ENCODE peak calls at places on chromosomes 3 and 15, in ten cellular contexts. X, J, K, B, I, H, L, T, V and Y are unnamed samples.

GRCh38 chr3:189685854-189686253 is 54.7 kb downstream of the TP63 start:
- DNase-seq in X (no peak), J (no peak), K (no peak), B (peak), I (no peak), H (no peak), L (no peak), T (no peak), V (no peak), Y (no peak)

GRCh38 chr3:196323723-196324122 is 5.7 kb upstream of the DYNLT2B start:
- DNase-seq in X (no peak), J (no peak), K (peak), B (peak), I (no peak), H (no peak), L (no peak), T (no peak), V (no peak), Y (peak)

GRCh38 chr3:64091501-64091900 is 68.2 kb upstream of the PSMD6 start:
- DNase-seq in X (no peak), J (no peak), K (no peak), B (no peak), I (no peak), H (no peak), L (no peak), T (no peak), V (no peak), Y (no peak)

GRCh38 chr3:11820540-11821041 is 26.1 kb downstream of the TAMM41 start:
- DNase-seq in X (no peak), J (no peak), K (no peak), B (peak), I (peak), H (no peak), L (no peak), T (no peak), V (no peak), Y (no peak)

GRCh38 chr3:177554900-177555759 is 357.8 kb upstream of the TBL1XR1 start:
- DNase-seq in X (peak), J (no peak), K (no peak), B (peak), I (no peak), H (no peak), L (peak), T (peak), V (no peak), Y (peak)

GRCh38 chr3:39727415-39727814 is 82.0 kb upstream of the MYRIP start:
- DNase-seq in X (no peak), J (no peak), K (peak), B (peak), I (no peak), H (no peak), L (no peak), T (no peak), V (no peak), Y (no peak)

GRCh38 chr3:12186515-12187286 is 28.0 kb upstream of the TIMP4 start:
- DNase-seq in X (no peak), J (no peak), K (no peak), B (no peak), I (no peak), H (no peak), L (no peak), T (no peak), V (no peak), Y (no peak)

GRCh38 chr3:64921666-64922065 is 233.9 kb upstream of the ADAMTS9 start:
- DNase-seq in X (no peak), J (no peak), K (no peak), B (no peak), I (no peak), H (no peak), L (no peak), T (no peak), V (no peak), Y (no peak)

GRCh38 chr3:169026543-169027181 is 636.9 kb downstream of the MECOM start:
- DNase-seq in X (peak), J (no peak), K (no peak), B (peak), I (no peak), H (no peak), L (peak), T (no peak), V (peak), Y (no peak)

GRCh38 chr3:53166781-53167291 is 5.8 kb downstream of the PRKCD start:
- DNase-seq in X (no peak), J (no peak), K (no peak), B (peak), I (peak), H (no peak), L (no peak), T (peak), V (peak), Y (no peak)

GRCh38 chr3:87575538-87575937 is 299.2 kb upstream of the POU1F1 start:
- DNase-seq in X (no peak), J (no peak), K (no peak), B (no peak), I (no peak), H (no peak), L (no peak), T (peak), V (no peak), Y (no peak)

GRCh38 chr15:53837263-53837662 is 77.8 kb upstream of the WDR72 start:
- DNase-seq in X (peak), J (peak), K (no peak), B (no peak), I (no peak), H (no peak), L (peak), T (peak), V (peak), Y (no peak)

GRCh38 chr3:102595057-102595456 is 160.2 kb downstream of the ZPLD1 start:
- DNase-seq in X (no peak), J (no peak), K (no peak), B (no peak), I (no peak), H (no peak), L (no peak), T (no peak), V (no peak), Y (no peak)

GRCh38 chr3:193915613-193916012 is 220.3 kb upstream of the HES1 start:
- DNase-seq in X (no peak), J (no peak), K (no peak), B (no peak), I (no peak), H (no peak), L (no peak), T (no peak), V (no peak), Y (no peak)

GRCh38 chr3:15051531-15051930 is 13.6 kb downstream of the MRPS25 start:
- DNase-seq in X (no peak), J (no peak), K (peak), B (peak), I (peak), H (peak), L (no peak), T (peak), V (no peak), Y (peak)

GRCh38 chr3:191235331-191236314 is 36.6 kb downstream of the OSTN start:
- DNase-seq in X (no peak), J (no peak), K (no peak), B (peak), I (no peak), H (no peak), L (no peak), T (no peak), V (no peak), Y (no peak)

GRCh38 chr3:30747771-30748281 is 141.4 kb downstream of the TGFBR2 start:
- DNase-seq in X (peak), J (no peak), K (no peak), B (peak), I (no peak), H (no peak), L (no peak), T (no peak), V (no peak), Y (no peak)

GRCh38 chr3:155743616-155744015 is 1.3 kb downstream of the PLCH1 start:
- DNase-seq in X (no peak), J (no peak), K (no peak), B (no peak), I (no peak), H (no peak), L (no peak), T (no peak), V (no peak), Y (no peak)

GRCh38 chr15:28861031-28861534 is 12.6 kb upstream of the GOLGA6L7 start:
- DNase-seq in X (no peak), J (peak), K (no peak), B (peak), I (no peak), H (no peak), L (no peak), T (no peak), V (no peak), Y (no peak)

GRCh38 chr3:23567917-23568316 is 237.8 kb upstream of the UBE2E1 start:
- DNase-seq in X (no peak), J (no peak), K (no peak), B (peak), I (no peak), H (no peak), L (no peak), T (no peak), V (no peak), Y (no peak)

GRCh38 chr3:35721628-35722027 is 82.3 kb downstream of the ARPP21 start:
- DNase-seq in X (no peak), J (no peak), K (no peak), B (no peak), I (no peak), H (no peak), L (no peak), T (no peak), V (no peak), Y (no peak)

GRCh38 chr3:52216585-52217408 is 8.6 kb downstream of the TLR9 start:
- DNase-seq in X (peak), J (peak), K (no peak), B (peak), I (no peak), H (peak), L (no peak), T (peak), V (peak), Y (no peak)

GRCh38 chr3:127999509-128000106 is 52.6 kb upstream of the SEC61A1 start:
- DNase-seq in X (no peak), J (no peak), K (no peak), B (no peak), I (no peak), H (no peak), L (no peak), T (no peak), V (no peak), Y (no peak)

GRCh38 chr3:157700405-157700804 is 197.2 kb upstream of the VEPH1 start:
- DNase-seq in X (no peak), J (no peak), K (no peak), B (peak), I (no peak), H (no peak), L (no peak), T (no peak), V (no peak), Y (peak)

GRCh38 chr3:55947406-55947805 is 460.3 kb upstream of the WNT5A start:
- DNase-seq in X (no peak), J (no peak), K (no peak), B (no peak), I (no peak), H (no peak), L (no peak), T (no peak), V (no peak), Y (no peak)

GRCh38 chr3:112818289-112818688 is 28.4 kb downstream of the CD200R1L start:
- DNase-seq in X (no peak), J (no peak), K (no peak), B (peak), I (no peak), H (no peak), L (no peak), T (no peak), V (no peak), Y (no peak)

GRCh38 chr3:30135190-30135589 is 471.2 kb upstream of the TGFBR2 start:
- DNase-seq in X (no peak), J (no peak), K (no peak), B (peak), I (no peak), H (no peak), L (no peak), T (no peak), V (no peak), Y (no peak)

GRCh38 chr3:123272547-123272946 is 70.8 kb downstream of the SEC22A start:
- DNase-seq in X (no peak), J (no peak), K (no peak), B (peak), I (no peak), H (no peak), L (no peak), T (no peak), V (no peak), Y (no peak)

GRCh38 chr15:85112997-85113396 is 131.3 kb downstream of the PDE8A start:
- DNase-seq in X (no peak), J (no peak), K (no peak), B (no peak), I (no peak), H (no peak), L (no peak), T (no peak), V (no peak), Y (no peak)

GRCh38 chr3:164612751-164613150 is 465.5 kb downstream of the SI start:
- DNase-seq in X (no peak), J (no peak), K (no peak), B (no peak), I (no peak), H (no peak), L (no peak), T (no peak), V (no peak), Y (no peak)

GRCh38 chr15:59609730-59610712 is 1.6 kb upstream of the GCNT3 start:
- DNase-seq in X (no peak), J (no peak), K (no peak), B (no peak), I (no peak), H (no peak), L (no peak), T (peak), V (no peak), Y (no peak)